ENCODE peak calls at places on chromosomes 1 and 21, in ten cellular contexts. C is brain microvascular endothelial cell; K is naive thymus-derived CD4-positive, alpha-beta T cell; N is colonic mucosa; J is foreskin keratinocyte; B is heart right ventricle; U is left ventricle myocardium inferior; W is lower lobe of right lung; F is prostate gland; R is tibial nerve. G is an unnamed sample.

GRCh38 chr1:22491995-22492726 is 40.5 kb downstream of the ZBTB40 start:
- DNase-seq in C (no peak), K (no peak), N (no peak), J (no peak), B (no peak), U (no peak), W (peak), F (no peak), R (no peak), G (no peak)

GRCh38 chr1:209746469-209747269 is 9.2 kb upstream of the TRAF3IP3 start:
- DNase-seq in C (no peak), K (no peak), N (no peak), J (no peak), B (no peak), U (no peak), W (no peak), F (no peak), R (no peak), G (no peak)

GRCh38 chr1:227370463-227371254 is 52.4 kb upstream of the CDC42BPA start:
- DNase-seq in C (peak), K (no peak), N (no peak), J (no peak), B (no peak), U (no peak), W (no peak), F (no peak), R (no peak), G (no peak)

GRCh38 chr21:33229099-33229775 is 501 bp upstream of the IFNAR2 start:
- DNase-seq in C (no peak), K (no peak), N (no peak), J (no peak), B (no peak), U (no peak), W (no peak), F (no peak), R (no peak), G (no peak)

GRCh38 chr1:41547336-41547735 is 62.9 kb upstream of the EDN2 start:
- DNase-seq in C (no peak), K (no peak), N (no peak), J (no peak), B (no peak), U (no peak), W (no peak), F (no peak), R (no peak), G (no peak)

GRCh38 chr1:99565606-99566289 is 80.2 kb upstream of the PALMD start:
- DNase-seq in C (no peak), K (no peak), N (no peak), J (no peak), B (no peak), U (no peak), W (no peak), F (no peak), R (no peak), G (no peak)

GRCh38 chr1:221437924-221438323 is 304.0 kb downstream of the DUSP10 start:
- DNase-seq in C (peak), K (no peak), N (no peak), J (no peak), B (no peak), U (no peak), W (no peak), F (no peak), R (no peak), G (no peak)

GRCh38 chr1:232737917-232738316 is 67.3 kb upstream of the MAP10 start:
- DNase-seq in C (no peak), K (no peak), N (no peak), J (no peak), B (no peak), U (no peak), W (no peak), F (no peak), R (no peak), G (no peak)

DNA sequence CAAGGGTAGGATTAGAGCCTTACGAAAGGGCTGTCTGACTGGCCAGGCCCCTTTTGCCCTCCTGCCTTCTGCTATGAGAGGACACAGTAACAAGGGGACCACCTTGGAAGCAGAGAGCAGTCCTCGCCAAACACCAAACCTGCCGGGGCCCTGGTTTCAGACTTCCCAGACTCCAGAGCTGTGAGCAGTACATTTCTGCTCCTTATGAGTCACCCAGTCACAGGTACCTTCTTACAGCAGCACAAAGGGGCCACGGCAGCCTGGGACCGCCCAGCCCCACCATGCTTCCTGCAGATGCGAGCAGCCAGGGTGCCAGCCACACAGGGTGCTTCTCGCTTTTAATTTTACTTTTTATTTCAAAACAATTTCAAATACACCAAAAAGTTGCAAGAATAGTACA is 17.2 kb upstream of the POFUT2 start:
- DNase-seq in C (no peak), K (peak), N (no peak), J (no peak), B (peak), U (peak), W (peak), F (no peak), R (no peak), G (no peak)
- H3K27ac ChIP-seq in C (no peak), K (peak), N (no peak), J (no peak), B (peak), U (no peak), W (no peak), F (no peak), R (peak), G (no peak)

GRCh38 chr1:204994086-204994862 is 48.7 kb upstream of the CNTN2 start:
- DNase-seq in C (no peak), K (no peak), N (no peak), J (no peak), B (no peak), U (no peak), W (no peak), F (no peak), R (no peak), G (no peak)
- H3K27ac ChIP-seq in C (no peak), K (no peak), N (no peak), J (no peak), B (no peak), U (peak), W (no peak), F (no peak), R (no peak), G (peak)

GRCh38 chr21:41768371-41769042 is 1.7 kb upstream of the RIPK4 start:
- DNase-seq in C (peak), K (peak), N (peak), J (peak), B (no peak), U (no peak), W (peak), F (no peak), R (no peak), G (no peak)

GRCh38 chr21:41770901-41771624 is 4.2 kb upstream of the RIPK4 start:
- DNase-seq in C (no peak), K (no peak), N (no peak), J (no peak), B (no peak), U (no peak), W (no peak), F (no peak), R (no peak), G (no peak)

GRCh38 chr21:41769521-41769920 is 2.7 kb upstream of the RIPK4 start:
- DNase-seq in C (no peak), K (no peak), N (no peak), J (no peak), B (no peak), U (no peak), W (no peak), F (no peak), R (no peak), G (no peak)

GRCh38 chr21:41769106-41769505 is 2.3 kb upstream of the RIPK4 start:
- DNase-seq in C (no peak), K (no peak), N (no peak), J (no peak), B (no peak), U (no peak), W (no peak), F (no peak), R (no peak), G (no peak)

DNA sequence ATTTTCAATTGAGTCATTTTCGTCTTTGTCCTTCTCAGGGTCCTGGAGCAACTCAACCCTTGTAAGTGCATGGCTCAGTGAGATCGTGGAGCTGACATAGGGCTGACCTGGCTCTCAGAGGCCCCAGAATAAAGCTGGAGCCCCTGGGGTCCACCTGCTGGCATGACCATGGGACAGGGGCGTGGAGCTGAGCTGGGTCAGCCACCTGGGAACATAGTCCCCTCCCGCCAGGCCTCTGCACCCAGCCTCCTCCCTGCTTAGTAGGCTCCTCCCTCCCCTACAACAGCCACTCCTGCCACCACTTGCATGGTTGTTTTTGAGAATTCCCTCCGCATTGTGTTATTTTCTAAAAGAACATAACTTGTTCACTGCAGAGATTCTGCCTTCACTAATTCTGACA is 3.1 kb upstream of the RIPK4 start:
- DNase-seq in C (no peak), K (no peak), N (no peak), J (no peak), B (no peak), U (no peak), W (no peak), F (no peak), R (no peak), G (no peak)
- H3K27ac ChIP-seq in C (no peak), K (no peak), N (no peak), J (no peak), B (no peak), U (no peak), W (no peak), F (no peak), R (no peak), G (no peak)

DNA sequence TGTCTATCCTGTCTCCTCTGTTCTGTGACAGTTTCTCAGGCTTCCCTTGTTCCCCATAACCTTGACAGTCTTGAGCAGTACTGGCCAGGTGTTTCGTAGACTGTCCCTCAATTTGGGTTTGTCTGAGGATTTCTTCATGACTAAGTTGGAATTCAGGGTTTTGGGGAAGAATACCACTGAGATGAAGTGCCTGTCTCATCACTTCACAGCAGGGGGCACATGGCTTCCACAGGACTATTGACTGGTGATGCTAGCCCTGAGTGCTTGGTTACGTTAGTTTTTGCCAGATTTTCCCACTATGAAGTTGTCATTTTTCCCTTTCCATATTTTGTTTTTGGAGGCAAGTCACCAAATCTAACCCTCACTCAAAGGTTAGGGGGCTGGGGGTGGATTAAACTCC is 45.7 kb downstream of the CDCP2 start:
- DNase-seq in C (peak), K (no peak), N (no peak), J (no peak), B (no peak), U (no peak), W (no peak), F (no peak), R (no peak), G (no peak)
- H3K27ac ChIP-seq in C (no peak), K (no peak), N (no peak), J (no peak), B (no peak), U (no peak), W (no peak), F (no peak), R (no peak), G (no peak)

GRCh38 chr1:237050185-237050584 is 8.2 kb downstream of the RYR2 start:
- DNase-seq in C (no peak), K (no peak), N (no peak), J (no peak), B (no peak), U (no peak), W (no peak), F (no peak), R (no peak), G (no peak)
- H3K27ac ChIP-seq in C (no peak), K (no peak), N (no peak), J (no peak), B (peak), U (peak), W (no peak), F (no peak), R (no peak), G (no peak)

DNA sequence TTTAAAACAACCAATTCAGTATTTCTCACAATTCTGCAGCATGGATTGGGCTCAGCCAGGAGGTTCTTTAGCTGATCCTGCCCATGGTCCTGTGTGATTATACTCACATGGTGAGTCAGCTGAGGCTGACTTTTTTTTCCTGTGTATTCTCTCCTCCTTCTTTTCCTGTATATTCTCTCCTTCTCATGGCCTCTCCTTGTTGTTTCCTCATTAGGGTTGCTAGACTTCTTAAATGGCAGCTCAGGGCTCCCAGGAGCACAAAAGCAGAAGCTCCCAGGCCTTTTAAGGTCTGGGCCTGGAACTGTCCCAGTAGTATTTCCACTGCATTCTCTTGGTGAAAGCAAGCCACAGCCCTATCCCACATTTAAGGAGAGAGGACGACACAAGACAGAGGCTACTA is 26.8 kb downstream of the VANGL1 start:
- DNase-seq in C (peak), K (no peak), N (no peak), J (no peak), B (no peak), U (no peak), W (no peak), F (no peak), R (no peak), G (no peak)
- H3K27ac ChIP-seq in C (peak), K (no peak), N (no peak), J (peak), B (no peak), U (peak), W (no peak), F (no peak), R (no peak), G (no peak)

DNA sequence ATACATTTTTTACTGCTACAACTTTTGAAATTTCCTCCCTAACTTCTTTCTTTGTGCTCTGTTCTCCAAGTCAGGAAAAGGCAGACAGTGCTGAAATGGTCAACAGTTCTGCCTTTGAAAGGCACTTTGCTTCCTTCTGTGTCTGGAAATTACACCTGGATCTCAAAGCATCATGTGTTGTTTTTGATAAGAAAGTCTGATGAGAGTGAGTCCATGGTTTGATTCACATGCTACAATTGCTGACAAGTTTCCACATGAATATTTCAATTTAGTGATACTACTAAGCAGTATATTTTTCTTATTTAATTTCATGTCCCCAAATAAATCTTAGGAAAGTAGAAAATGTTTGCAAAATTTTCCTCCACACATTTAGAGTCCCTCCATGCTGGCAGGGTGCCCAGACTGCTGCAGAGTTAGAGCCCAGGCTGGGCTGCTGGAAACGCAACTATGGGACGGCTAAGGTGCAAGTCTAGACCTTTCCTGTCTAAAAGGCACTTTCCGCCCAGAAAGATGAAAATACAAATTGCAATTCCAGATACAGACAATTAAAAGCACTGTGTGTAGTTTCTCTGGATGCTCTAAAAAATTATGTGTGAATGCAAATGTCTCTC is 96.6 kb upstream of the RUNX1 start:
- DNase-seq in C (no peak), K (no peak), N (no peak), J (no peak), B (peak), U (no peak), W (no peak), F (no peak), R (no peak), G (no peak)
- H3K27ac ChIP-seq in C (no peak), K (no peak), N (no peak), J (peak), B (no peak), U (no peak), W (no peak), F (no peak), R (no peak), G (no peak)

GRCh38 chr1:45863117-45863670 is 59.8 kb downstream of the MAST2 start:
- DNase-seq in C (no peak), K (no peak), N (no peak), J (no peak), B (no peak), U (no peak), W (no peak), F (no peak), R (no peak), G (no peak)
- H3K27ac ChIP-seq in C (no peak), K (no peak), N (no peak), J (no peak), B (no peak), U (peak), W (no peak), F (no peak), R (no peak), G (no peak)

DNA sequence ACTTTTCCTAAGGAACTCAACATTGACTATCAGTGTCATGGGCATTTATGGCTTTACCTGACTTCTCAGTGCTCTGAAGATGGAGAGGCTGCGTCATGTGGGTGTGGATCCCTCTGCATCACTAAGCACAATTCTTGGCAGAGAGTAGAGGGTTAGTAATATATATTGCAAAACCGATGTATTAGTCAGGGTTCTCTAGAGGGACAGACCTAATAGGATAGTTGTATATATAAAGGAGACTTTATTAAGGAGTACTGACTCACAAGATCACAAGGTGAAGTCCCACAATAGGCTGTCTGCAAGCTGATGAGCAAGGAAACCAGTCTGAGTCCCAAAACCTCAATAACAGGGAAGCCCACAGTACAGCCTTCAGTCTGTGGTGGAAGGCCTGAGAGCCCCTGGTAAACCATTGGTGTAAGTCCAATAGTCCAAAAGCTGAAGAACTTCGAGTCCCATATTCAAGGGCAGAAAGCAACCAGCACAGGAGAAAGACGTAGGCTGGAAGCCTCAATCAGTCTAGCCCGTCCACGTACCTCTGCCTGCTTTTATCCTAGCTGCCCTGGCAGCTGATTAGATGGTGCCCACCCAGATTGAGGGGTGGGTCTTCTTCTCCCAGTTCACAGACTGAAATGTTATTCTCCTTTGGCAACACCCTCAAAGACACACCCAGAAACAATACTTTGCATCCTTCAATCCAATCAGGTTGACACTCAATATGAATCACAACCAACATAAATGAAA is 159.7 kb upstream of the NRIP1 start:
- DNase-seq in C (peak), K (no peak), N (no peak), J (peak), B (no peak), U (no peak), W (no peak), F (no peak), R (no peak), G (no peak)
- H3K27ac ChIP-seq in C (peak), K (no peak), N (no peak), J (peak), B (no peak), U (no peak), W (no peak), F (no peak), R (no peak), G (no peak)

DNA sequence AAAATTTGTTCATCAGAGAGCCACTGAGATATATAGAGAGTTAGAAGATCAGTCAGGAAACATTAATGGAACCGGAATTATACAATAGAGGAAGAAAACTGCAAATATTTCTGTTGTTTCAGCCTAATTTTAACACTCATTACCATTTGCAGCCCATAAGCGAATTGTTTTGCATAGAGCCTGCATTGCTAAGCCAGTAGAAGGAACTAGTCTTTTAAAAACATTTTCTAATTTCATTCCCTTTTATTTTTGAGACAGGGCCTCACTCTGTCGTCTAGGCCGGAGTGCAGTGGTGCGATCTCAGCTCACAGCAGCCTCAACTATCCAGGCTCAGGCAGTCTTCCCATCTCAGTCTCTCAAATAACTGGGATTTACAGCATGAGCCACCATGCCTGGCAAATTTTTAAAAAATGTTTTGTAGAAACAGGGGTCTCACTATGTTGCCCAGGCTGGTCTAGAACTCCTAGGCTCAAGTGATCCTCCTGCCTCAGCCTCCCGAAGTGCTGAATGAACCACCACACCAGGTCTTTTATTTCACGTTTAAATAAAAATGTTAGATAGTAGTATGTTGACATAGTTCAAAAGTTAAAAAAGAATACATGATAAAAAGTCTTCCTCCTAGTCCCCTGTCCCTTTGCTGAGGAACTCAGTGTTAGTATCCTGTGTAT is 25.3 kb downstream of the MPZL1 start:
- DNase-seq in C (no peak), K (no peak), N (no peak), J (no peak), B (no peak), U (no peak), W (no peak), F (no peak), R (no peak), G (no peak)
- H3K27ac ChIP-seq in C (no peak), K (no peak), N (no peak), J (no peak), B (no peak), U (no peak), W (no peak), F (no peak), R (no peak), G (no peak)